ENCODE peak calls at places on chromosomes 6 and 20, in four cellular contexts. E is HepG2, N is H1, Z is K562. O is an unnamed sample.
A peak's percentile ranks its signal among the peaks of the same experiment; 100 is the strongest.

GRCh38 chr20:47276856-47277541 is 79.5 kb downstream of the ZMYND8 start:
- DNase-seq in E (no peak), N (no peak), Z (no peak), O (no peak)

GRCh38 chr6:31971279-31971992 is 502 bp downstream of the DXO start:
- DNase-seq in E (no peak), N (peak; percentile 50), Z (no peak), O (no peak)

GRCh38 chr6:127951172-127951995 is 50.5 kb upstream of the THEMIS start:
- DNase-seq in E (no peak), N (no peak), Z (no peak), O (peak; percentile 51)

GRCh38 chr6:105483492-105483891 is 80.6 kb upstream of the PREP start:
- DNase-seq in E (no peak), N (no peak), Z (no peak), O (no peak)

GRCh38 chr6:24859132-24859531 is 60.4 kb upstream of the ARMH2 start:
- DNase-seq in E (no peak), N (no peak), Z (no peak), O (no peak)

GRCh38 chr20:13571662-13572061 is 67.1 kb downstream of the TASP1 start:
- DNase-seq in E (no peak), N (no peak), Z (no peak), O (no peak)

GRCh38 chr6:80769101-80769500 is 662.6 kb downstream of the BCKDHB start:
- DNase-seq in E (no peak), N (no peak), Z (no peak), O (no peak)

GRCh38 chr6:143510991-143511891 is at the start of gene FUCA2:
- DNase-seq in E (peak; percentile 87), N (peak; percentile 86), Z (peak; percentile 98), O (peak; percentile 51)

GRCh38 chr6:158142789-158143188 is 25.3 kb downstream of the SERAC1 start:
- DNase-seq in E (peak; percentile 70), N (no peak), Z (no peak), O (no peak)

GRCh38 chr6:125191916-125192609 is 38.5 kb downstream of the TPD52L1 start:
- DNase-seq in E (peak; percentile 51), N (peak; percentile 67), Z (peak; percentile 88), O (peak; percentile 7)

GRCh38 chr20:35093245-35093884 is 758 bp upstream of the TRPC4AP start:
- DNase-seq in E (no peak), N (no peak), Z (peak; percentile 42), O (no peak)

GRCh38 chr6:150403458-150404245 is 34.8 kb downstream of the IYD start:
- DNase-seq in E (no peak), N (no peak), Z (no peak), O (no peak)

GRCh38 chr6:122722746-122723145 is 56.8 kb upstream of the FABP7 start:
- DNase-seq in E (no peak), N (no peak), Z (no peak), O (no peak)

GRCh38 chr20:58895796-58896180 is 43.3 kb downstream of the GNAS start:
- DNase-seq in E (no peak), N (no peak), Z (no peak), O (no peak)

GRCh38 chr6:117771403-117771802 is 96.1 kb downstream of the NUS1 start:
- DNase-seq in E (no peak), N (no peak), Z (no peak), O (peak; percentile 90)

GRCh38 chr6:134146268-134147032 is 94.0 kb upstream of the SLC2A12 start:
- DNase-seq in E (no peak), N (no peak), Z (no peak), O (no peak)

GRCh38 chr6:19929312-19929711 is 92.1 kb downstream of the ID4 start:
- DNase-seq in E (no peak), N (no peak), Z (no peak), O (no peak)

GRCh38 chr6:109743739-109744138 is 52.6 kb downstream of the FIG4 start:
- DNase-seq in E (no peak), N (no peak), Z (no peak), O (no peak)

GRCh38 chr20:63657260-63657936 is 714 bp upstream of the RTEL1 start:
- DNase-seq in E (no peak), N (no peak), Z (peak; percentile 68), O (no peak)

GRCh38 chr20:40689943-40690835 is 1.2 kb upstream of the MAFB start:
- DNase-seq in E (peak; percentile 85), N (peak; percentile 97), Z (peak; percentile 66), O (no peak)

GRCh38 chr20:41776450-41776849 is 158.3 kb upstream of the CHD6 start:
- DNase-seq in E (no peak), N (no peak), Z (no peak), O (no peak)

GRCh38 chr6:63441266-63441956 is 121.6 kb upstream of the LGSN start:
- DNase-seq in E (no peak), N (peak; percentile 57), Z (peak; percentile 48), O (no peak)

GRCh38 chr20:5504061-5504739 is 187.4 kb upstream of the PROKR2 start:
- DNase-seq in E (peak; percentile 40), N (no peak), Z (peak; percentile 18), O (no peak)

GRCh38 chr6:43977404-43978111 is 149.7 kb downstream of the MRPL14 start:
- DNase-seq in E (no peak), N (peak; percentile 19), Z (peak; percentile 58), O (peak; percentile 91)

GRCh38 chr6:148407372-148407771 is 64.7 kb downstream of the SASH1 start:
- DNase-seq in E (no peak), N (no peak), Z (no peak), O (no peak)

GRCh38 chr6:35413911-35414310 is 38.2 kb upstream of the FANCE start:
- DNase-seq in E (no peak), N (no peak), Z (no peak), O (no peak)

GRCh38 chr6:35409245-35409644 is 42.9 kb upstream of the FANCE start:
- DNase-seq in E (no peak), N (no peak), Z (no peak), O (no peak)

GRCh38 chr6:35412102-35412501 is 40.0 kb upstream of the FANCE start:
- DNase-seq in E (no peak), N (no peak), Z (no peak), O (no peak)

GRCh38 chr6:35407086-35407485 is 45.1 kb upstream of the FANCE start:
- DNase-seq in E (no peak), N (no peak), Z (no peak), O (no peak)

DNA sequence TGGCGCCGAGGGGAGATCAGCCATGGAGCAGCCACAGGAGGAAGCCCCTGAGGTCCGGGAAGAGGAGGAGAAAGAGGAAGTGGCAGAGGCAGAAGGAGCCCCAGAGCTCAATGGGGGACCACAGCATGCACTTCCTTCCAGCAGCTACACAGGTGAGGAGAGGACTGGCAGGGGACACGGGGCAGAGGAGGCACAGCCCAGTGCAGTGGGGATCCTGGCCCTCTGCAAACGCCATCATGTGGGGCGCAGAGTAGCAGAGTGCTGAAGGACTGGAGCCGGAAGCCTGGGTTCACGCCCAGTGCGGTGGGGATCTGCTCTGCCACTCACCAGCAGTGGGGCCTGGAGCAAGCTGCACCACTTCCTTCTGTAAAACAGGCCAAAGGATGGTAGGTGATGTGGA is 41.1 kb upstream of the FANCE start:
- DNase-seq in E (no peak), N (no peak), Z (no peak), O (no peak)
- TF ChIP-seq BRCA1 in E (no peak), N (no peak), Z (no peak), O (no peak)

GRCh38 chr20:61647741-61648140 is 395.7 kb downstream of the CDH4 start:
- DNase-seq in E (no peak), N (no peak), Z (no peak), O (no peak)
- TF ChIP-seq BRCA1 in E (no peak), N (no peak), Z (no peak), O (no peak)

DNA sequence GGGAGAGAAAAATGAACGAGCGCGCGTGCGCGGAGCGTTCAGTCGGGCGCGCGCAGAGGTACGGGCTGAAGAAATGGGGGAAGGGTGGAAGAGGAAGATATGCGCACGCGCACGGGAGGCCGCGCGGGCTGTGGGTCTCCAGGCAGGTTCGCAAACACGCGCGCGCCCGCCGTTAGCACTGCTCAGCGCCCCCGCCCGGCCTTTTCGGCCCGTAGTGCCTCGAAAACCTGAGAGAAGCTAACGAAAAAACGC is 393 bp downstream of the BCLAF1 start:
- DNase-seq in E (peak; percentile 90), N (peak; percentile 92), Z (peak; percentile 98), O (peak; percentile 68)
- TF ChIP-seq BRCA1 in E (no peak), N (no peak), Z (no peak), O (no peak)

GRCh38 chr6:168299541-168300511 is 19.8 kb downstream of the DACT2 start:
- DNase-seq in E (no peak), N (no peak), Z (no peak), O (no peak)
- TF ChIP-seq BRCA1 in E (no peak), N (no peak), Z (no peak), O (no peak)

GRCh38 chr6:70163795-70164194 is 139.1 kb downstream of the COL9A1 start:
- DNase-seq in E (no peak), N (no peak), Z (peak; percentile 70), O (no peak)

GRCh38 chr6:70162972-70163371 is 139.9 kb downstream of the COL9A1 start:
- DNase-seq in E (no peak), N (no peak), Z (peak; percentile 77), O (no peak)

GRCh38 chr6:70172252-70172651 is 130.6 kb downstream of the COL9A1 start:
- DNase-seq in E (no peak), N (no peak), Z (no peak), O (no peak)

GRCh38 chr6:70164556-70164955 is 138.3 kb downstream of the COL9A1 start:
- DNase-seq in E (peak; percentile 4), N (no peak), Z (peak; percentile 57), O (no peak)

GRCh38 chr6:70166088-70166958 is 136.6 kb downstream of the COL9A1 start:
- DNase-seq in E (peak; percentile 8), N (peak; percentile 79), Z (peak; percentile 78), O (no peak)
- TF ChIP-seq BRCA1 in E (no peak), N (no peak), Z (no peak), O (no peak)

GRCh38 chr6:36289281-36290018 is 19.6 kb downstream of the PNPLA1 start:
- DNase-seq in E (no peak), N (peak; percentile 51), Z (no peak), O (no peak)
- TF ChIP-seq BRCA1 in E (no peak), N (no peak), Z (no peak), O (no peak)